ENCODE peak calls at places on chromosomes 5 and 9, in nine cellular contexts. One of them, this sample, is unnamed.

GRCh38 chr9:126916909-126917308 is 2.3 kb downstream of the RALGPS1 start:
- DNase-seq in mesothelial cell of epicardium: no peak
- DNase-seq in neural crest cell: no peak
- DNase-seq in astrocyte of the cerebellum: no peak
- DNase-seq in progenitor cell of endocrine pancreas: no peak
- DNase-seq in HFFc6: no peak
- DNase-seq in transverse colon: no peak
- DNase-seq in fibroblast of lung: no peak
- DNase-seq in spleen: peak; percentile 18
- DNase-seq in this sample: no peak

GRCh38 chr5:177133119-177133844 is at the start of gene NSD1:
- DNase-seq in mesothelial cell of epicardium: peak; percentile 88
- DNase-seq in neural crest cell: peak; percentile 77
- DNase-seq in astrocyte of the cerebellum: peak; percentile 20
- DNase-seq in progenitor cell of endocrine pancreas: peak; percentile 84
- DNase-seq in HFFc6: peak; percentile 57
- DNase-seq in transverse colon: peak; percentile 89
- DNase-seq in fibroblast of lung: peak; percentile 85
- DNase-seq in spleen: peak; percentile 99
- DNase-seq in this sample: peak; percentile 87

GRCh38 chr9:33448159-33448511 is 742 bp upstream of the AQP3 start:
- DNase-seq in mesothelial cell of epicardium: no peak
- DNase-seq in neural crest cell: no peak
- DNase-seq in astrocyte of the cerebellum: no peak
- DNase-seq in progenitor cell of endocrine pancreas: no peak
- DNase-seq in HFFc6: no peak
- DNase-seq in transverse colon: no peak
- DNase-seq in fibroblast of lung: no peak
- DNase-seq in spleen: no peak
- DNase-seq in this sample: no peak

GRCh38 chr5:116380615-116381014 is 194.0 kb downstream of the SEMA6A start:
- DNase-seq in mesothelial cell of epicardium: no peak
- DNase-seq in neural crest cell: no peak
- DNase-seq in astrocyte of the cerebellum: no peak
- DNase-seq in progenitor cell of endocrine pancreas: no peak
- DNase-seq in HFFc6: no peak
- DNase-seq in transverse colon: no peak
- DNase-seq in fibroblast of lung: no peak
- DNase-seq in spleen: no peak
- DNase-seq in this sample: no peak

GRCh38 chr9:80842383-80842782 is 847.0 kb downstream of the TLE1 start:
- DNase-seq in mesothelial cell of epicardium: no peak
- DNase-seq in neural crest cell: no peak
- DNase-seq in astrocyte of the cerebellum: peak; percentile 96
- DNase-seq in progenitor cell of endocrine pancreas: no peak
- DNase-seq in HFFc6: no peak
- DNase-seq in transverse colon: no peak
- DNase-seq in fibroblast of lung: no peak
- DNase-seq in spleen: no peak
- DNase-seq in this sample: no peak

GRCh38 chr5:34656700-34657549 is 797 bp downstream of the RAI14 start:
- DNase-seq in mesothelial cell of epicardium: peak; percentile 39
- DNase-seq in neural crest cell: peak; percentile 18
- DNase-seq in astrocyte of the cerebellum: no peak
- DNase-seq in progenitor cell of endocrine pancreas: peak; percentile 20
- DNase-seq in HFFc6: no peak
- DNase-seq in transverse colon: peak; percentile 13
- DNase-seq in fibroblast of lung: peak; percentile 37
- DNase-seq in spleen: no peak
- DNase-seq in this sample: peak; percentile 90

GRCh38 chr5:54742417-54742889 is 224.9 kb downstream of the SNX18 start:
- DNase-seq in mesothelial cell of epicardium: no peak
- DNase-seq in neural crest cell: no peak
- DNase-seq in astrocyte of the cerebellum: no peak
- DNase-seq in progenitor cell of endocrine pancreas: no peak
- DNase-seq in HFFc6: peak; percentile 80
- DNase-seq in transverse colon: peak; percentile 24
- DNase-seq in fibroblast of lung: peak; percentile 84
- DNase-seq in spleen: no peak
- DNase-seq in this sample: no peak

GRCh38 chr9:120365386-120365785 is 214.6 kb downstream of the CDK5RAP2 start:
- DNase-seq in mesothelial cell of epicardium: no peak
- DNase-seq in neural crest cell: no peak
- DNase-seq in astrocyte of the cerebellum: no peak
- DNase-seq in progenitor cell of endocrine pancreas: no peak
- DNase-seq in HFFc6: no peak
- DNase-seq in transverse colon: no peak
- DNase-seq in fibroblast of lung: no peak
- DNase-seq in spleen: no peak
- DNase-seq in this sample: no peak

GRCh38 chr9:16619897-16620296 is 250.6 kb downstream of the BNC2 start:
- DNase-seq in mesothelial cell of epicardium: no peak
- DNase-seq in neural crest cell: no peak
- DNase-seq in astrocyte of the cerebellum: no peak
- DNase-seq in progenitor cell of endocrine pancreas: no peak
- DNase-seq in HFFc6: no peak
- DNase-seq in transverse colon: no peak
- DNase-seq in fibroblast of lung: no peak
- DNase-seq in spleen: no peak
- DNase-seq in this sample: no peak

GRCh38 chr5:2007906-2008437 is 125.2 kb upstream of the IRX4 start:
- DNase-seq in mesothelial cell of epicardium: no peak
- DNase-seq in neural crest cell: no peak
- DNase-seq in astrocyte of the cerebellum: no peak
- DNase-seq in progenitor cell of endocrine pancreas: no peak
- DNase-seq in HFFc6: no peak
- DNase-seq in transverse colon: no peak
- DNase-seq in fibroblast of lung: no peak
- DNase-seq in spleen: no peak
- DNase-seq in this sample: no peak

GRCh38 chr9:112569186-112569585 is 82.6 kb downstream of the KIAA1958 start:
- DNase-seq in mesothelial cell of epicardium: no peak
- DNase-seq in neural crest cell: no peak
- DNase-seq in astrocyte of the cerebellum: peak; percentile 87
- DNase-seq in progenitor cell of endocrine pancreas: no peak
- DNase-seq in HFFc6: peak; percentile 96
- DNase-seq in transverse colon: no peak
- DNase-seq in fibroblast of lung: peak; percentile 97
- DNase-seq in spleen: no peak
- DNase-seq in this sample: no peak

GRCh38 chr5:56112526-56113121 is 117.9 kb upstream of the IL6ST start:
- DNase-seq in mesothelial cell of epicardium: no peak
- DNase-seq in neural crest cell: no peak
- DNase-seq in astrocyte of the cerebellum: no peak
- DNase-seq in progenitor cell of endocrine pancreas: no peak
- DNase-seq in HFFc6: peak; percentile 90
- DNase-seq in transverse colon: no peak
- DNase-seq in fibroblast of lung: no peak
- DNase-seq in spleen: no peak
- DNase-seq in this sample: no peak

GRCh38 chr9:85978496-85978895 is 37.5 kb downstream of the NAA35 start:
- DNase-seq in mesothelial cell of epicardium: no peak
- DNase-seq in neural crest cell: no peak
- DNase-seq in astrocyte of the cerebellum: no peak
- DNase-seq in progenitor cell of endocrine pancreas: no peak
- DNase-seq in HFFc6: no peak
- DNase-seq in transverse colon: no peak
- DNase-seq in fibroblast of lung: no peak
- DNase-seq in spleen: no peak
- DNase-seq in this sample: no peak

GRCh38 chr5:159911349-159911748 is 4.9 kb upstream of the ADRA1B start:
- DNase-seq in mesothelial cell of epicardium: no peak
- DNase-seq in neural crest cell: no peak
- DNase-seq in astrocyte of the cerebellum: no peak
- DNase-seq in progenitor cell of endocrine pancreas: no peak
- DNase-seq in HFFc6: no peak
- DNase-seq in transverse colon: no peak
- DNase-seq in fibroblast of lung: no peak
- DNase-seq in spleen: no peak
- DNase-seq in this sample: no peak

GRCh38 chr5:28215091-28215490 is 1176.7 kb upstream of the CDH9 start:
- DNase-seq in mesothelial cell of epicardium: no peak
- DNase-seq in neural crest cell: no peak
- DNase-seq in astrocyte of the cerebellum: no peak
- DNase-seq in progenitor cell of endocrine pancreas: no peak
- DNase-seq in HFFc6: no peak
- DNase-seq in transverse colon: no peak
- DNase-seq in fibroblast of lung: no peak
- DNase-seq in spleen: no peak
- DNase-seq in this sample: no peak

GRCh38 chr9:89579741-89580395 is 24.9 kb upstream of the GADD45G start:
- DNase-seq in mesothelial cell of epicardium: no peak
- DNase-seq in neural crest cell: no peak
- DNase-seq in astrocyte of the cerebellum: no peak
- DNase-seq in progenitor cell of endocrine pancreas: no peak
- DNase-seq in HFFc6: no peak
- DNase-seq in transverse colon: no peak
- DNase-seq in fibroblast of lung: no peak
- DNase-seq in spleen: no peak
- DNase-seq in this sample: no peak

GRCh38 chr9:99173570-99174504 is 47.9 kb downstream of the ALG2 start:
- DNase-seq in mesothelial cell of epicardium: no peak
- DNase-seq in neural crest cell: no peak
- DNase-seq in astrocyte of the cerebellum: no peak
- DNase-seq in progenitor cell of endocrine pancreas: no peak
- DNase-seq in HFFc6: no peak
- DNase-seq in transverse colon: no peak
- DNase-seq in fibroblast of lung: no peak
- DNase-seq in spleen: no peak
- DNase-seq in this sample: no peak

GRCh38 chr5:31366941-31367340 is 165.0 kb downstream of the DROSHA start:
- DNase-seq in mesothelial cell of epicardium: no peak
- DNase-seq in neural crest cell: no peak
- DNase-seq in astrocyte of the cerebellum: no peak
- DNase-seq in progenitor cell of endocrine pancreas: no peak
- DNase-seq in HFFc6: peak; percentile 43
- DNase-seq in transverse colon: no peak
- DNase-seq in fibroblast of lung: peak; percentile 76
- DNase-seq in spleen: no peak
- DNase-seq in this sample: no peak

GRCh38 chr5:34685485-34686197 is 29.5 kb downstream of the RAI14 start:
- DNase-seq in mesothelial cell of epicardium: no peak
- DNase-seq in neural crest cell: no peak
- DNase-seq in astrocyte of the cerebellum: peak; percentile 51
- DNase-seq in progenitor cell of endocrine pancreas: no peak
- DNase-seq in HFFc6: peak; percentile 70
- DNase-seq in transverse colon: no peak
- DNase-seq in fibroblast of lung: peak; percentile 84
- DNase-seq in spleen: no peak
- DNase-seq in this sample: no peak

GRCh38 chr5:178730940-178731265 is 444 bp upstream of the ZNF354A start:
- DNase-seq in mesothelial cell of epicardium: no peak
- DNase-seq in neural crest cell: no peak
- DNase-seq in astrocyte of the cerebellum: no peak
- DNase-seq in progenitor cell of endocrine pancreas: no peak
- DNase-seq in HFFc6: no peak
- DNase-seq in transverse colon: no peak
- DNase-seq in fibroblast of lung: no peak
- DNase-seq in spleen: no peak
- DNase-seq in this sample: no peak
- TF ChIP-seq CTCF in mesothelial cell of epicardium: no peak
- TF ChIP-seq CTCF in neural crest cell: peak; percentile 10
- TF ChIP-seq CTCF in astrocyte of the cerebellum: no peak
- TF ChIP-seq CTCF in progenitor cell of endocrine pancreas: no peak
- TF ChIP-seq CTCF in HFFc6: no peak
- TF ChIP-seq CTCF in transverse colon: no peak
- TF ChIP-seq CTCF in fibroblast of lung: no peak
- TF ChIP-seq CTCF in spleen: peak; percentile 43
- TF ChIP-seq CTCF in this sample: peak; percentile 40

DNA sequence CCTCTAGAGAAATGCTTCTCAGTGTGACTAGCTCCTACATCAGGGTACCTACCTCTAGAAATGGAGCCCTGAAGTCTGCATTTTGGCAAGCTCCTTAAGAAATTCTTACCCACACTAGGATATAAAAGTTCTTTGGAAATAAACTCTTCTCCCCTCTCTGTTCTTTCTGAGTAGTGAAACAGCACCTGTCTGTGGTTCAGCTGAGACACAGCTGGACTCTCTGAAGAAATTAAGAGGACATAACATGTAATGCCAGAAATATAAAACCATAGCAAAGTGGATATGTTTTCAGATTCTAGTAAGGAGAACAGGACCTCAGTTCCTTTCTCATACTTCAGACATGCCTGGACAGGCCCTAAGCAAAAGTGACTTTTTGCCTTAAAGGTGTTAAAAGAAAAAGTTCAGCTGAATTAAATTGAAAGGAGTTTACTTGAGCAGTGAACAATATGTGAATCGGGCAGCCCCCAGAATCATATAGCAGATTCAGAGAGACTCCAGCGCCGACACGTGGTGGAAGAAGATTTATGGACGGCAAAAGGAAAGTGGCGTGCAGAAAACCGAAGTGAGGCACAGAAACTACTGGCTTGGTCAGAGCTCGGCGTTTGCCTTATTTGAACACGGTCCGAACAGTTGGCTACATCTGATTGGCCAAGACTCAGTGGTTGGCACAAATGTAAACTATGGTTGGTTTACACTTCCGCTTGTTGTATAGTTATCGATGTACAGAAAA is 64.5 kb downstream of the PRKACG start:
- DNase-seq in mesothelial cell of epicardium: no peak
- DNase-seq in neural crest cell: no peak
- DNase-seq in astrocyte of the cerebellum: no peak
- DNase-seq in progenitor cell of endocrine pancreas: no peak
- DNase-seq in HFFc6: peak; percentile 9
- DNase-seq in transverse colon: peak; percentile 34
- DNase-seq in fibroblast of lung: no peak
- DNase-seq in spleen: no peak
- DNase-seq in this sample: no peak
- TF ChIP-seq CTCF in mesothelial cell of epicardium: no peak
- TF ChIP-seq CTCF in neural crest cell: peak; percentile 13
- TF ChIP-seq CTCF in astrocyte of the cerebellum: peak; percentile 24
- TF ChIP-seq CTCF in progenitor cell of endocrine pancreas: no peak
- TF ChIP-seq CTCF in HFFc6: peak; percentile 49
- TF ChIP-seq CTCF in transverse colon: no peak
- TF ChIP-seq CTCF in fibroblast of lung: no peak
- TF ChIP-seq CTCF in spleen: no peak
- TF ChIP-seq CTCF in this sample: no peak

GRCh38 chr5:8644377-8644776 is 775.4 kb downstream of the MTRR start:
- DNase-seq in mesothelial cell of epicardium: no peak
- DNase-seq in neural crest cell: no peak
- DNase-seq in astrocyte of the cerebellum: no peak
- DNase-seq in progenitor cell of endocrine pancreas: no peak
- DNase-seq in HFFc6: no peak
- DNase-seq in transverse colon: no peak
- DNase-seq in fibroblast of lung: no peak
- DNase-seq in spleen: no peak
- DNase-seq in this sample: no peak

GRCh38 chr5:8650197-8650596 is 781.2 kb downstream of the MTRR start:
- DNase-seq in mesothelial cell of epicardium: no peak
- DNase-seq in neural crest cell: no peak
- DNase-seq in astrocyte of the cerebellum: peak; percentile 70
- DNase-seq in progenitor cell of endocrine pancreas: no peak
- DNase-seq in HFFc6: no peak
- DNase-seq in transverse colon: no peak
- DNase-seq in fibroblast of lung: peak; percentile 69
- DNase-seq in spleen: no peak
- DNase-seq in this sample: no peak
- TF ChIP-seq CTCF in mesothelial cell of epicardium: no peak
- TF ChIP-seq CTCF in neural crest cell: no peak
- TF ChIP-seq CTCF in astrocyte of the cerebellum: no peak
- TF ChIP-seq CTCF in progenitor cell of endocrine pancreas: no peak
- TF ChIP-seq CTCF in HFFc6: no peak
- TF ChIP-seq CTCF in transverse colon: no peak
- TF ChIP-seq CTCF in fibroblast of lung: no peak
- TF ChIP-seq CTCF in spleen: no peak
- TF ChIP-seq CTCF in this sample: peak; percentile 57

GRCh38 chr9:6080154-6080716 is 64.8 kb upstream of the RANBP6 start:
- DNase-seq in mesothelial cell of epicardium: peak; percentile 89
- DNase-seq in neural crest cell: peak; percentile 78
- DNase-seq in astrocyte of the cerebellum: peak; percentile 46
- DNase-seq in progenitor cell of endocrine pancreas: peak; percentile 81
- DNase-seq in HFFc6: peak; percentile 71
- DNase-seq in transverse colon: peak; percentile 89
- DNase-seq in fibroblast of lung: peak; percentile 88
- DNase-seq in spleen: peak; percentile 92
- DNase-seq in this sample: no peak
- TF ChIP-seq CTCF in mesothelial cell of epicardium: no peak
- TF ChIP-seq CTCF in neural crest cell: no peak
- TF ChIP-seq CTCF in astrocyte of the cerebellum: no peak
- TF ChIP-seq CTCF in progenitor cell of endocrine pancreas: no peak
- TF ChIP-seq CTCF in HFFc6: peak; percentile 12
- TF ChIP-seq CTCF in transverse colon: no peak
- TF ChIP-seq CTCF in fibroblast of lung: no peak
- TF ChIP-seq CTCF in spleen: peak; percentile 7
- TF ChIP-seq CTCF in this sample: no peak